ENCODE peak calls at places on chromosomes 7 and 10, in four cellular contexts. H, V, K and F are unnamed samples.
A peak's percentile ranks its signal among the peaks of the same experiment; 100 is the strongest.

GRCh38 chr7:76262683-76263402 is 39.6 kb upstream of the HSPB1 start:
- DNase-seq in V (peak; percentile 68), H (peak; percentile 69), K (peak; percentile 69), F (peak; percentile 83)

GRCh38 chr7:41567350-41568114 is 135.4 kb downstream of the INHBA start:
- DNase-seq in H (no peak), K (no peak), V (no peak), F (no peak)

GRCh38 chr7:36128448-36129047 is 24.5 kb upstream of the EEPD1 start:
- DNase-seq in V (peak; percentile 76), H (peak; percentile 60), K (peak; percentile 26), F (peak; percentile 60)

GRCh38 chr10:59872892-59873463 is 33.4 kb downstream of the CCDC6 start:
- DNase-seq in K (no peak), V (peak; percentile 55), H (no peak), F (no peak)

GRCh38 chr10:48468130-48468790 is 136.6 kb downstream of the ARHGAP22 start:
- DNase-seq in V (no peak), H (no peak), K (peak; percentile 80), F (no peak)

GRCh38 chr10:104256335-104257080 is 1.8 kb downstream of the GSTO1 start:
- DNase-seq in V (peak; percentile 63), H (no peak), K (no peak), F (no peak)

GRCh38 chr10:99328579-99329237 is 448 bp upstream of the CNNM1 start:
- DNase-seq in H (no peak), K (no peak), V (no peak), F (no peak)

GRCh38 chr10:79375321-79376077 is 28.2 kb downstream of the PPIF start:
- DNase-seq in K (no peak), V (peak; percentile 45), H (no peak), F (peak; percentile 38)

GRCh38 chr7:55533050-55533728 is 39.1 kb downstream of the VOPP1 start:
- DNase-seq in K (no peak), V (no peak), H (no peak), F (no peak)

GRCh38 chr10:46233101-46233500 is 53.7 kb upstream of the ANTXRL start:
- DNase-seq in V (no peak), K (no peak), H (no peak), F (no peak)

GRCh38 chr7:77680266-77680665 is 16.0 kb upstream of the RSBN1L start:
- DNase-seq in H (no peak), K (no peak), V (no peak), F (no peak)

GRCh38 chr7:120550494-120551048 is 277.6 kb downstream of the KCND2 start:
- DNase-seq in V (no peak), H (no peak), K (no peak), F (no peak)

GRCh38 chr10:78868861-78869260 is 199.9 kb upstream of the ZMIZ1 start:
- DNase-seq in V (no peak), K (no peak), H (no peak), F (peak; percentile 27)

GRCh38 chr7:101823086-101823485 is 5.7 kb downstream of the CUX1 start:
- DNase-seq in H (no peak), K (no peak), V (no peak), F (no peak)

GRCh38 chr7:48084727-48085432 is 4.2 kb upstream of the UPP1 start:
- DNase-seq in K (peak; percentile 51), V (peak; percentile 73), H (peak; percentile 87), F (no peak)

GRCh38 chr10:8187171-8187666 is 132.7 kb downstream of the GATA3 start:
- DNase-seq in K (no peak), V (no peak), H (no peak), F (no peak)

GRCh38 chr7:46680147-46680546 is 759.1 kb upstream of the IGFBP3 start:
- DNase-seq in V (no peak), H (no peak), K (no peak), F (no peak)

GRCh38 chr10:75106242-75106641 is 5.2 kb upstream of the SAMD8 start:
- DNase-seq in V (no peak), H (no peak), K (no peak), F (peak; percentile 45)

GRCh38 chr7:42689626-42690025 is 222.2 kb downstream of the C7orf25 start:
- DNase-seq in K (no peak), V (no peak), H (no peak), F (no peak)

GRCh38 chr10:118343549-118343948 is 1.4 kb upstream of the FAM204A start:
- DNase-seq in K (no peak), H (no peak), V (no peak), F (no peak)

GRCh38 chr7:412731-413356 is 106.8 kb downstream of the PDGFA start:
- DNase-seq in H (no peak), V (no peak), K (no peak), F (no peak)

GRCh38 chr7:140719711-140720110 is 23.2 kb downstream of the NDUFB2 start:
- DNase-seq in V (no peak), K (no peak), H (no peak), F (no peak)

GRCh38 chr10:29692121-29692539 is 57.4 kb upstream of the SVIL start:
- DNase-seq in V (no peak), K (no peak), H (no peak), F (no peak)

GRCh38 chr7:75642810-75643486 is 95.8 kb downstream of the HIP1 start:
- DNase-seq in V (peak; percentile 46), H (peak; percentile 54), K (peak; percentile 87), F (peak; percentile 85)

GRCh38 chr10:5948208-5948585 is 29.1 kb downstream of the IL15RA start:
- DNase-seq in K (no peak), H (no peak), V (no peak), F (no peak)

GRCh38 chr10:110774069-110775021 is 97.4 kb upstream of the PDCD4 start:
- DNase-seq in K (peak; percentile 84), H (peak; percentile 92), V (peak; percentile 55), F (no peak)

DNA sequence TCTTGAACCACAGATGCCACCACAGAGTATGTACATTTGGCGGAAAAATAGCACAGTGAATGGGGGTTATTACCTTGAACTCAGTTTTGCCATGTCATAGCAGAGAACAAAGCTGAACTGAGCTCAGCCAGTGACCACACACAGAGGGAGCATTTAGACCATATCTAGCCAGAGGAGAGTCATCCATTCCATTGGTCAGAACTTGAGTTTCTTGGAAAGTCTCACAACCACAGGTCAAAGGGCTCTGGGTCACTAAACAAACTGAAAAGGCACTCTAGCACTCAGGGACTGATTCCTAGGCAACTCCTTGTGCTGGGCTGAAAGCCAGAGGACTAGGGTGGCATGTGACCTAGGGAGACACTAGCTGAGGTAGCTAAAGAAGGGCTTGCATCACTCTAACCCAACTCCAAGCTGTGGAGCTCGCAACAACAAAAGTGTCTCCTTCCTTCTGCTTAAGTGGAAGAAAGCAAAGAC is 239.7 kb upstream of the SEMA3D start:
- DNase-seq in V (peak; percentile 92), K (no peak), H (no peak), F (no peak)
- TF ChIP-seq FOSL1 in V (no peak), K (no peak), H (no peak), F (no peak)

GRCh38 chr10:126014309-126014708 is 117.9 kb downstream of the FANK1 start:
- DNase-seq in K (no peak), V (no peak), H (no peak), F (no peak)
- TF ChIP-seq FOSL1 in K (no peak), V (no peak), H (no peak), F (no peak)

GRCh38 chr7:26525413-26526287 is 234.0 kb downstream of the SNX10 start:
- DNase-seq in K (no peak), V (no peak), H (no peak), F (no peak)
- TF ChIP-seq FOSL1 in K (no peak), V (no peak), H (no peak), F (no peak)

GRCh38 chr7:50676754-50677153 is 105.9 kb downstream of the GRB10 start:
- DNase-seq in H (no peak), K (no peak), V (no peak), F (no peak)

GRCh38 chr7:50678586-50678985 is 104.1 kb downstream of the GRB10 start:
- DNase-seq in K (no peak), V (no peak), H (no peak), F (no peak)

GRCh38 chr7:50681451-50682045 is 101.1 kb downstream of the GRB10 start:
- DNase-seq in K (no peak), H (no peak), V (no peak), F (no peak)

GRCh38 chr7:50677279-50677996 is 105.3 kb downstream of the GRB10 start:
- DNase-seq in K (no peak), H (no peak), V (peak; percentile 41), F (no peak)

DNA sequence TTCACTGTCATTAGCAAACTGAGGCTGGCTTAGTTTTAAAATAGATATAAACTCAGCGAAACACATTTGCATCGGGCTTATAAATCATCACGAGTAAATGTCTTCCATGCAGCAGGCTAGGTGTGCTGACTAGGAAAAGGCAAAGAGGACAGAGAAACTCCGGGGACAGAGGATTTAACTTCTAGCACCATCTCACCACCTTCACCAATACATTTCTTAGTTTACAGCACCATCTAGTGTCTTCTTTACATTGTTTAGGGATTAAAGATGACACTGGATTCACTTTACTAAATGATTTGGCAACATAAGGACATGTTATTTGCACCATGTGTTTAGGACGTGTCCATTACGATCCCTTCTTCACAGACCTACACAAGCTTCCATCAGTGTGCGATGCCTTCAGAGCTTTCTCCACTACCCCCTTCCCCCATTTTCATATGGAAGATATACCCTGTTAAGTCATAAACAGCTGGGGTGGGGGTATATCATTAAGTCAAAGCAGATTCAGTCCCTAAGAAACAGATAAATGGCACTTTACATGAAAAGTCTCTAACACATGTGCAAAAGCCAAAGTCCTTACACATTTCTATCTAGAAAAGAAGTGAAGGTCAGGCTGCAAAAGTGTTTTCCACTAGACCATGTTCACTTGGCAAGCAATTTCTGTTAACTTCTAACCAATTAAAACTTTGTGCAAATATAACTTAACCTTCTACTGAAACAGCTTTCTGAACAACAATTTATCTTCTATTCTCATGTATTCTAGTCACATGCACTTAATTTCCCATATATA is 103.3 kb downstream of the GRB10 start:
- DNase-seq in K (no peak), V (peak; percentile 60), H (peak; percentile 18), F (no peak)
- TF ChIP-seq FOSL1 in K (no peak), V (no peak), H (no peak), F (no peak)